ENCODE peak calls at places on chromosomes 4 and X, in nine cellular contexts. U is bronchial epithelial cell, E is astrocyte of the cerebellum, F is AG10803, M is right lobe of liver, S is kidney, N is tibial artery, H is tibial nerve, R is breast epithelium. W is an unnamed sample.

GRCh38 chr4:80362578-80363181 is 27.1 kb downstream of the CFAP299 start:
- DNase-seq in E (peak), H (no peak), M (no peak), U (peak), R (no peak), S (no peak), N (no peak), F (peak), W (peak)

GRCh38 chrX:39058724-39059123 is 257.5 kb downstream of the MID1IP1 start:
- DNase-seq in U (peak), H (no peak), E (no peak), S (no peak), F (no peak), M (no peak), N (no peak), R (no peak), W (no peak)

GRCh38 chr4:110104661-110105060 is 93.8 kb downstream of the ELOVL6 start:
- DNase-seq in M (no peak), E (no peak), N (no peak), R (no peak), U (no peak), F (no peak), S (no peak), H (no peak), W (no peak)

GRCh38 chrX:109934935-109935334 is 68.0 kb upstream of the TMEM164 start:
- DNase-seq in U (no peak), M (no peak), S (no peak), F (no peak), E (no peak), R (no peak), H (no peak), N (no peak), W (peak)

GRCh38 chr4:173231916-173232315 is 63.3 kb downstream of the GALNT7 start:
- DNase-seq in S (no peak), E (no peak), M (no peak), H (no peak), U (peak), F (peak), R (no peak), N (no peak), W (peak)

GRCh38 chr4:140046573-140046972 is 107.4 kb downstream of the MAML3 start:
- DNase-seq in S (no peak), U (no peak), F (no peak), N (no peak), M (no peak), H (no peak), R (no peak), E (no peak), W (no peak)

GRCh38 chr4:38069271-38069760 is 109.1 kb downstream of the PTTG2 start:
- DNase-seq in U (peak), E (no peak), H (no peak), S (no peak), N (no peak), F (no peak), R (no peak), M (no peak), W (peak)

GRCh38 chrX:110944793-110945466 is 149.3 kb upstream of the CHRDL1 start:
- DNase-seq in N (no peak), F (no peak), R (peak), H (no peak), M (no peak), E (no peak), S (no peak), U (peak), W (no peak)

GRCh38 chr4:106987314-106987713 is 48.8 kb downstream of the DKK2 start:
- DNase-seq in S (no peak), R (no peak), H (no peak), F (no peak), E (no peak), N (no peak), U (no peak), M (no peak), W (no peak)

GRCh38 chrX:38754102-38754790 is 47.0 kb upstream of the MID1IP1 start:
- DNase-seq in F (peak), M (no peak), R (no peak), N (no peak), S (no peak), U (peak), E (peak), H (no peak), W (peak)

GRCh38 chr4:25113915-25114904 is 46.0 kb downstream of the SEPSECS start:
- DNase-seq in F (peak), M (no peak), R (no peak), U (peak), H (no peak), N (no peak), S (no peak), E (no peak), W (peak)

GRCh38 chr4:138329506-138330070 is 87.4 kb upstream of the SLC7A11 start:
- DNase-seq in E (no peak), R (no peak), S (no peak), M (no peak), U (no peak), H (no peak), N (no peak), F (no peak), W (no peak)

GRCh38 chrX:47648376-47648775 is 2.0 kb downstream of the ELK1 start:
- DNase-seq in M (no peak), R (no peak), F (no peak), H (no peak), S (no peak), E (no peak), N (no peak), U (no peak), W (no peak)

GRCh38 chr4:85126991-85127591 is 160.6 kb upstream of the WDFY3 start:
- DNase-seq in U (no peak), E (no peak), M (no peak), F (no peak), S (no peak), N (no peak), R (no peak), H (no peak), W (no peak)

GRCh38 chr4:170336238-170336775 is 246.6 kb upstream of the AADAT start:
- DNase-seq in F (no peak), N (no peak), R (no peak), E (no peak), U (no peak), M (no peak), S (no peak), H (no peak), W (no peak)

GRCh38 chrX:11626351-11626750 is 39.4 kb downstream of the ARHGAP6 start:
- DNase-seq in E (no peak), H (no peak), N (no peak), R (no peak), M (no peak), S (no peak), F (no peak), U (no peak), W (no peak)

GRCh38 chr4:8596891-8597290 is 4.3 kb downstream of the CPZ start:
- DNase-seq in M (no peak), N (no peak), S (no peak), E (no peak), R (no peak), U (no peak), H (no peak), F (no peak), W (no peak)

GRCh38 chr4:67006791-67007190 is 538.5 kb downstream of the CENPC start:
- DNase-seq in H (no peak), N (no peak), E (no peak), M (no peak), S (no peak), F (no peak), U (no peak), R (no peak), W (no peak)

GRCh38 chr4:128776794-128777216 is 32.7 kb upstream of the JADE1 start:
- DNase-seq in U (peak), R (no peak), F (peak), N (peak), S (peak), M (no peak), H (no peak), E (peak), W (peak)

GRCh38 chrX:153635788-153636668 is 11.0 kb upstream of the DUSP9 start:
- DNase-seq in N (no peak), U (peak), E (no peak), S (peak), F (no peak), H (no peak), M (no peak), R (no peak), W (peak)

GRCh38 chrX:23387826-23388225 is 53.2 kb downstream of the PTCHD1 start:
- DNase-seq in M (no peak), H (no peak), E (no peak), S (no peak), U (no peak), F (no peak), R (no peak), N (no peak), W (no peak)

GRCh38 chr4:69308634-69309033 is 28.4 kb downstream of the UGT2B28 start:
- DNase-seq in N (no peak), M (no peak), S (no peak), U (peak), E (no peak), R (no peak), F (no peak), H (no peak), W (no peak)

GRCh38 chrX:153064061-153064460 is 7.8 kb downstream of the PNMA3 start:
- DNase-seq in M (no peak), U (no peak), S (no peak), N (no peak), F (no peak), H (no peak), E (no peak), R (no peak), W (no peak)

GRCh38 chrX:96721398-96721797 is 36.8 kb downstream of the DIAPH2 start:
- DNase-seq in M (no peak), S (no peak), F (no peak), E (no peak), H (no peak), R (no peak), N (no peak), U (no peak), W (no peak)

GRCh38 chr4:150493846-150494245 is 88.1 kb upstream of the MAB21L2 start:
- DNase-seq in R (no peak), F (peak), U (peak), M (no peak), S (no peak), E (no peak), H (no peak), N (no peak), W (peak)

GRCh38 chrX:74550295-74550802 is 64.1 kb downstream of the RLIM start:
- DNase-seq in H (peak), S (peak), M (peak), F (peak), E (peak), R (peak), U (peak), N (peak), W (peak)

GRCh38 chr4:182770259-182770968 is 146.8 kb downstream of the DCTD start:
- DNase-seq in H (no peak), N (no peak), E (no peak), M (no peak), F (no peak), S (peak), U (no peak), R (no peak), W (no peak)

GRCh38 chr4:61555789-61556188 is 355.7 kb downstream of the ADGRL3 start:
- DNase-seq in F (no peak), S (no peak), M (no peak), U (peak), E (peak), N (no peak), H (no peak), R (no peak), W (peak)

GRCh38 chr4:36267491-36268254 is 13.7 kb upstream of the DTHD1 start:
- DNase-seq in E (no peak), N (no peak), R (no peak), F (no peak), M (no peak), H (no peak), S (no peak), U (peak), W (no peak)

GRCh38 chr4:61442936-61443335 is 242.8 kb downstream of the ADGRL3 start:
- DNase-seq in H (no peak), S (no peak), M (no peak), R (no peak), F (no peak), N (no peak), U (no peak), E (no peak), W (peak)

GRCh38 chr4:913280-913618 is 18.9 kb downstream of the GAK start:
- DNase-seq in U (no peak), F (no peak), R (no peak), E (no peak), S (peak), H (no peak), M (no peak), N (no peak), W (no peak)

GRCh38 chrX:41761702-41762101 is 37.7 kb downstream of the GPR82 start:
- DNase-seq in N (no peak), U (peak), F (no peak), E (no peak), H (no peak), R (no peak), S (no peak), M (no peak), W (no peak)

GRCh38 chrX:97616883-97617510 is 733.3 kb downstream of the RPA4 start:
- DNase-seq in E (peak), M (no peak), U (peak), H (no peak), N (no peak), F (peak), S (no peak), R (no peak), W (peak)

GRCh38 chr4:65139998-65140397 is 530.3 kb downstream of the EPHA5 start:
- DNase-seq in E (no peak), S (no peak), R (no peak), F (no peak), N (no peak), H (no peak), M (no peak), U (peak), W (no peak)

GRCh38 chr4:180152831-180153230 is 2090.4 kb upstream of the TENM3 start:
- DNase-seq in E (no peak), H (no peak), M (no peak), F (no peak), R (no peak), N (no peak), U (no peak), S (no peak), W (no peak)

GRCh38 chr4:152635876-152636275 is 43.9 kb downstream of the TMEM154 start:
- DNase-seq in M (no peak), S (no peak), R (no peak), H (no peak), U (no peak), F (no peak), E (no peak), N (no peak), W (peak)

GRCh38 chr4:152643153-152644035 is 36.4 kb downstream of the TMEM154 start:
- DNase-seq in N (no peak), R (no peak), H (no peak), M (peak), E (no peak), S (no peak), F (no peak), U (no peak), W (peak)

GRCh38 chr4:152644130-152644529 is 35.7 kb downstream of the TMEM154 start:
- DNase-seq in U (no peak), N (no peak), H (no peak), F (no peak), M (no peak), R (no peak), S (no peak), E (no peak), W (no peak)

GRCh38 chr4:152640058-152640921 is 39.5 kb downstream of the TMEM154 start:
- DNase-seq in E (no peak), R (no peak), N (no peak), U (peak), S (no peak), F (peak), H (no peak), M (no peak), W (peak)
- TF ChIP-seq CTCF in E (no peak), R (peak), N (peak), U (peak), S (peak), F (peak), H (peak), M (peak), W (peak)

GRCh38 chr4:48342559-48342878 is 1.2 kb downstream of the SLAIN2 start:
- DNase-seq in F (no peak), M (no peak), R (no peak), E (no peak), H (no peak), S (no peak), N (no peak), U (no peak), W (peak)

GRCh38 chr4:48343531-48343930 is 2.2 kb downstream of the SLAIN2 start:
- DNase-seq in E (no peak), S (no peak), U (no peak), M (no peak), R (no peak), F (peak), H (no peak), N (no peak), W (peak)

GRCh38 chr4:48341776-48342558 is 638 bp downstream of the SLAIN2 start:
- DNase-seq in R (peak), U (no peak), H (peak), N (peak), M (peak), S (peak), F (peak), E (no peak), W (peak)

GRCh38 chr4:48340905-48341775 is at the start of gene SLAIN2:
- DNase-seq in F (peak), S (peak), E (peak), H (peak), R (peak), U (peak), M (peak), N (peak), W (peak)

GRCh38 chr4:48343035-48343434 is 1.7 kb downstream of the SLAIN2 start:
- DNase-seq in S (no peak), R (no peak), M (no peak), H (no peak), E (no peak), F (no peak), N (no peak), U (no peak), W (no peak)
- H3K4me3 ChIP-seq in S (peak), R (peak), M (peak), H (no peak), E (peak), F (peak), N (peak), U (peak), W (peak)

DNA sequence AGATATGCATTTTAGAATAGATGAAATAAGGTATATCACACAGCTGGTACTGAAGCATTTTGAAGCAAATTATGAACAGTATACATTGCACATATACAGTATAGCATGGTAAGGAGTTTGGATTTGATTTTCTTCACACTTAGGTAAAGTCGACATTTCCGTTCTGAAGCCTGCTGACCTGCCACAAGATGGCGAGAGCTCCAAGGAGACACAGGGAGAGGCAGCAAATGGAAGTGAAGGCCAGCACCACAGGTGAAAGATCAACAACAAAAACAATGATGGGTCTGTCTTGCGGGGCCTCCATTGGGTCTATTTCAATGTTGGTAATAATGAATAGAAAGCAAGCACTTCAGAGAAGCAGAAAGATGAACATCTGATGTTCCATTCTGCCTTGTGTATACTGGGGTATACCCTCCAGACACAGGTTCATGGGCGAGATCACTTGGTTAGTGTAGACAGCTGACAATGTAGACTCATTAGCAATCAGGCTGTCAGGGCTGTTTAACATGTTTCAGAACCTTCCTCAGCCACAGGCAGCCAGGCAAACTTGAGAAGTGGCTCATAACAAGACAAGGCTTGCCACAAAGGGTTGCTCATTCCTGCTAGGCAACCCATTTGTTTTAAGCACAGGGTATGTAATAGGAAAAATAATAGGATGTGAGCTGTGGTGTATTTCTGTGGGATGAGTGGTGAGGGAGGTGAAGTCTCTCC is 21.4 kb upstream of the NOX1 start:
- DNase-seq in H (no peak), F (peak), R (no peak), E (peak), S (no peak), N (no peak), U (peak), M (no peak), W (peak)
- TF ChIP-seq CTCF in H (no peak), F (peak), R (no peak), E (peak), S (peak), N (peak), U (peak), M (peak), W (peak)

DNA sequence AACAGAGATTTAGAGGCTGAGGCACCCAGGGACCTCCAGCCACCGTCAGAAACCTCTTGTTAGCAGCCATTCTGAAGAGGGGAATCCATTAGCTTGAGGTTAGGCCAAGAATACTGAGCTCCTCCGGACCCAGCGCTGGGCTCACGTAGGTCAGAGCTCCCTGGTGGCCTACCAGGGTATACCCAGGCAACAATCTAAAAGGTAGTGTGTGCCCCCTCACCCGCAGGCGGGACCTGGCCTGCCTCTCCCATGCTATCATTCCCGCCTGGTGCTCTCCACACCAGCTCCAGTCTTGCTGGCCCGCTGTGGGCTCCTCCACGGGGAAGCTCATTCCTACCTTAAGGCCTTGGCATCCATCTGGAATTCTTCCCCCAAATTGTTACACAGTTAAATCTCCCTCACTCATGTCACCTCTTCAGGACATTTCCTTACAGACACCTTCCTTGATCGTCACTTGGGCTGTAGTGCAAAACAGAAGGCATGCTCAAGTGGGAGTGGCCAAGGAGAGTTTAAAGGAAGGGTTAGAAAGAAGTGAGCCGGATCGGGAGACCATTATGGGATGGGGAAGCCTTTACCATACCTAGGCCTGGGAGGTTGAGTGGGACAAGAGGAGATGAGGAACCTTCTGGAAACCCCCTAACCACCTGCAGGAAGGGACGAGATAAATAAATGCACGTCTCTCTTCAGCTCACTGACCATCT is 102.5 kb downstream of the UCHL1 start:
- DNase-seq in R (no peak), M (no peak), S (no peak), E (no peak), F (no peak), U (no peak), H (no peak), N (no peak), W (no peak)
- H3K4me3 ChIP-seq in R (peak), M (no peak), S (no peak), E (no peak), F (no peak), U (no peak), H (no peak), N (no peak), W (no peak)

GRCh38 chr4:122865421-122865820 is 38.8 kb downstream of the FGF2 start:
- DNase-seq in F (peak), R (no peak), S (no peak), H (no peak), M (no peak), E (no peak), U (no peak), N (no peak), W (peak)
- TF ChIP-seq CTCF in F (no peak), R (no peak), S (no peak), H (no peak), M (no peak), E (no peak), U (no peak), N (no peak), W (no peak)

GRCh38 chr4:148044889-148045352 is 313.0 kb downstream of the ARHGAP10 start:
- DNase-seq in E (no peak), F (no peak), U (no peak), S (no peak), N (no peak), M (no peak), H (no peak), R (no peak), W (peak)

GRCh38 chr4:148041606-148042324 is 309.9 kb downstream of the ARHGAP10 start:
- DNase-seq in U (no peak), H (no peak), R (no peak), E (no peak), N (no peak), S (no peak), F (no peak), M (no peak), W (no peak)

GRCh38 chr4:148043990-148044645 is 312.2 kb downstream of the ARHGAP10 start:
- DNase-seq in M (peak), F (no peak), H (no peak), S (no peak), R (no peak), U (no peak), N (no peak), E (no peak), W (no peak)
- H3K4me3 ChIP-seq in M (no peak), F (no peak), H (no peak), S (no peak), R (no peak), U (no peak), N (no peak), E (no peak), W (no peak)

W was measured in cardiac fibroblast.